ENCODE peak calls at places on chromosomes 3 and 15, in six cellular contexts. One of them, this sample, is unnamed.

GRCh38 chr15:78362716-78363426 is 22.7 kb downstream of the CRABP1 start:
- DNase-seq in H54: no peak
- DNase-seq in AG20443: peak; percentile 31
- DNase-seq in NCI-H2081: no peak
- DNase-seq in EL: no peak
- DNase-seq in DMS153: no peak
- DNase-seq in this sample: no peak

GRCh38 chr3:6362406-6362805 is 498.5 kb upstream of the GRM7 start:
- DNase-seq in H54: no peak
- DNase-seq in AG20443: no peak
- DNase-seq in NCI-H2081: no peak
- DNase-seq in EL: no peak
- DNase-seq in DMS153: no peak
- DNase-seq in this sample: no peak

GRCh38 chr15:36797128-36797527 is 217.7 kb downstream of the CDIN1 start:
- DNase-seq in H54: no peak
- DNase-seq in AG20443: no peak
- DNase-seq in NCI-H2081: no peak
- DNase-seq in EL: no peak
- DNase-seq in DMS153: no peak
- DNase-seq in this sample: no peak

GRCh38 chr3:21056293-21056692 is 694.7 kb downstream of the ZNF385D start:
- DNase-seq in H54: no peak
- DNase-seq in AG20443: no peak
- DNase-seq in NCI-H2081: no peak
- DNase-seq in EL: no peak
- DNase-seq in DMS153: no peak
- DNase-seq in this sample: no peak

GRCh38 chr3:184539801-184540440 is 21.7 kb upstream of the EPHB3 start:
- DNase-seq in H54: no peak
- DNase-seq in AG20443: no peak
- DNase-seq in NCI-H2081: no peak
- DNase-seq in EL: no peak
- DNase-seq in DMS153: no peak
- DNase-seq in this sample: no peak

GRCh38 chr3:125683067-125683844 is 88.0 kb upstream of the OSBPL11 start:
- DNase-seq in H54: no peak
- DNase-seq in AG20443: no peak
- DNase-seq in NCI-H2081: no peak
- DNase-seq in EL: no peak
- DNase-seq in DMS153: no peak
- DNase-seq in this sample: no peak

GRCh38 chr3:181941250-181941649 is 229.5 kb downstream of the SOX2 start:
- DNase-seq in H54: no peak
- DNase-seq in AG20443: no peak
- DNase-seq in NCI-H2081: no peak
- DNase-seq in EL: no peak
- DNase-seq in DMS153: peak; percentile 53
- DNase-seq in this sample: no peak

GRCh38 chr3:15098503-15099363 is at the start of gene RBSN:
- DNase-seq in H54: peak; percentile 79
- DNase-seq in AG20443: peak; percentile 98
- DNase-seq in NCI-H2081: peak; percentile 85
- DNase-seq in EL: peak; percentile 95
- DNase-seq in DMS153: peak; percentile 67
- DNase-seq in this sample: peak; percentile 92

GRCh38 chr15:62391565-62392262 is 226.6 kb upstream of the C2CD4B start:
- DNase-seq in H54: no peak
- DNase-seq in AG20443: peak; percentile 81
- DNase-seq in NCI-H2081: peak; percentile 6
- DNase-seq in EL: peak; percentile 60
- DNase-seq in DMS153: no peak
- DNase-seq in this sample: peak; percentile 61

GRCh38 chr3:127143172-127143571 is 49.8 kb upstream of the PRR23E start:
- DNase-seq in H54: no peak
- DNase-seq in AG20443: no peak
- DNase-seq in NCI-H2081: no peak
- DNase-seq in EL: no peak
- DNase-seq in DMS153: no peak
- DNase-seq in this sample: no peak

GRCh38 chr3:120634539-120634938 is 38.4 kb downstream of the NDUFB4 start:
- DNase-seq in H54: no peak
- DNase-seq in AG20443: peak; percentile 40
- DNase-seq in NCI-H2081: no peak
- DNase-seq in EL: no peak
- DNase-seq in DMS153: no peak
- DNase-seq in this sample: no peak

GRCh38 chr15:63564093-63564492 is 33.1 kb upstream of the FBXL22 start:
- DNase-seq in H54: no peak
- DNase-seq in AG20443: no peak
- DNase-seq in NCI-H2081: no peak
- DNase-seq in EL: no peak
- DNase-seq in DMS153: no peak
- DNase-seq in this sample: no peak

GRCh38 chr3:140122183-140122582 is 187.2 kb downstream of the CLSTN2 start:
- DNase-seq in H54: no peak
- DNase-seq in AG20443: no peak
- DNase-seq in NCI-H2081: no peak
- DNase-seq in EL: no peak
- DNase-seq in DMS153: no peak
- DNase-seq in this sample: no peak

GRCh38 chr3:72591522-72592421 is 256.5 kb downstream of the SHQ1 start:
- DNase-seq in H54: peak; percentile 60
- DNase-seq in AG20443: peak; percentile 93
- DNase-seq in NCI-H2081: no peak
- DNase-seq in EL: peak; percentile 96
- DNase-seq in DMS153: no peak
- DNase-seq in this sample: peak; percentile 94

GRCh38 chr3:12196684-12197083 is 38.0 kb upstream of the TIMP4 start:
- DNase-seq in H54: no peak
- DNase-seq in AG20443: no peak
- DNase-seq in NCI-H2081: no peak
- DNase-seq in EL: no peak
- DNase-seq in DMS153: no peak
- DNase-seq in this sample: no peak

GRCh38 chr3:88041005-88041404 is 17.8 kb downstream of the CGGBP1 start:
- DNase-seq in H54: no peak
- DNase-seq in AG20443: no peak
- DNase-seq in NCI-H2081: no peak
- DNase-seq in EL: no peak
- DNase-seq in DMS153: no peak
- DNase-seq in this sample: no peak

GRCh38 chr15:88257311-88257901 is 867 bp upstream of the NTRK3 start:
- DNase-seq in H54: no peak
- DNase-seq in AG20443: peak; percentile 25
- DNase-seq in NCI-H2081: no peak
- DNase-seq in EL: peak; percentile 17
- DNase-seq in DMS153: no peak
- DNase-seq in this sample: peak; percentile 8

GRCh38 chr3:155782390-155782953 is 23.6 kb downstream of the C3orf33 start:
- DNase-seq in H54: no peak
- DNase-seq in AG20443: no peak
- DNase-seq in NCI-H2081: no peak
- DNase-seq in EL: no peak
- DNase-seq in DMS153: no peak
- DNase-seq in this sample: no peak

GRCh38 chr3:153513236-153513635 is 351.2 kb downstream of the RAP2B start:
- DNase-seq in H54: no peak
- DNase-seq in AG20443: no peak
- DNase-seq in NCI-H2081: no peak
- DNase-seq in EL: peak; percentile 2
- DNase-seq in DMS153: no peak
- DNase-seq in this sample: no peak

GRCh38 chr15:90883971-90884718 is at the start of gene FES:
- DNase-seq in H54: no peak
- DNase-seq in AG20443: peak; percentile 63
- DNase-seq in NCI-H2081: no peak
- DNase-seq in EL: peak; percentile 60
- DNase-seq in DMS153: no peak
- DNase-seq in this sample: peak; percentile 69

GRCh38 chr15:87816016-87816415 is 440.5 kb downstream of the NTRK3 start:
- DNase-seq in H54: no peak
- DNase-seq in AG20443: no peak
- DNase-seq in NCI-H2081: no peak
- DNase-seq in EL: peak; percentile 17
- DNase-seq in DMS153: no peak
- DNase-seq in this sample: no peak

GRCh38 chr3:30156586-30157498 is 449.6 kb upstream of the TGFBR2 start:
- DNase-seq in H54: no peak
- DNase-seq in AG20443: no peak
- DNase-seq in NCI-H2081: no peak
- DNase-seq in EL: peak; percentile 6
- DNase-seq in DMS153: no peak
- DNase-seq in this sample: no peak

GRCh38 chr3:125121246-125122010 is 65.6 kb upstream of the HEG1 start:
- DNase-seq in H54: no peak
- DNase-seq in AG20443: no peak
- DNase-seq in NCI-H2081: no peak
- DNase-seq in EL: no peak
- DNase-seq in DMS153: no peak
- DNase-seq in this sample: no peak

GRCh38 chr3:23055733-23056376 is 147.3 kb upstream of the UBE2E2 start:
- DNase-seq in H54: no peak
- DNase-seq in AG20443: peak; percentile 69
- DNase-seq in NCI-H2081: no peak
- DNase-seq in EL: peak; percentile 78
- DNase-seq in DMS153: no peak
- DNase-seq in this sample: no peak

GRCh38 chr3:71111784-71112440 is 471.6 kb downstream of the FOXP1 start:
- DNase-seq in H54: no peak
- DNase-seq in AG20443: peak; percentile 68
- DNase-seq in NCI-H2081: no peak
- DNase-seq in EL: peak; percentile 93
- DNase-seq in DMS153: no peak
- DNase-seq in this sample: peak; percentile 78

GRCh38 chr3:84600703-84601225 is 358.0 kb upstream of the CADM2 start:
- DNase-seq in H54: no peak
- DNase-seq in AG20443: no peak
- DNase-seq in NCI-H2081: no peak
- DNase-seq in EL: no peak
- DNase-seq in DMS153: no peak
- DNase-seq in this sample: no peak

GRCh38 chr3:192170659-192171058 is 556.7 kb downstream of the FGF12 start:
- DNase-seq in H54: no peak
- DNase-seq in AG20443: no peak
- DNase-seq in NCI-H2081: no peak
- DNase-seq in EL: peak; percentile 4
- DNase-seq in DMS153: no peak
- DNase-seq in this sample: no peak

GRCh38 chr15:60673918-60674558 is 195.1 kb upstream of the ICE2 start:
- DNase-seq in H54: peak; percentile 23
- DNase-seq in AG20443: peak; percentile 86
- DNase-seq in NCI-H2081: peak; percentile 43
- DNase-seq in EL: peak; percentile 84
- DNase-seq in DMS153: peak; percentile 6
- DNase-seq in this sample: peak; percentile 87

GRCh38 chr3:171461087-171461917 is 1.1 kb upstream of the TNIK start:
- DNase-seq in H54: no peak
- DNase-seq in AG20443: no peak
- DNase-seq in NCI-H2081: peak; percentile 53
- DNase-seq in EL: no peak
- DNase-seq in DMS153: peak; percentile 62
- DNase-seq in this sample: no peak

GRCh38 chr15:60584355-60585023 is 105.5 kb upstream of the ICE2 start:
- DNase-seq in H54: no peak
- DNase-seq in AG20443: no peak
- DNase-seq in NCI-H2081: no peak
- DNase-seq in EL: no peak
- DNase-seq in DMS153: no peak
- DNase-seq in this sample: no peak

GRCh38 chr3:35737527-35737926 is 98.2 kb downstream of the ARPP21 start:
- DNase-seq in H54: no peak
- DNase-seq in AG20443: no peak
- DNase-seq in NCI-H2081: no peak
- DNase-seq in EL: no peak
- DNase-seq in DMS153: no peak
- DNase-seq in this sample: no peak